ENCODE peak calls at places on chromosomes 4 and X, in five cellular contexts. A, V, Y, N and D are unnamed samples.

GRCh38 chr4:153426207-153426886 is 39.8 kb upstream of the TMEM131L start:
- DNase-seq in N (no peak), A (no peak), Y (no peak), V (no peak), D (peak)

GRCh38 chr4:76147454-76148141 is 599 bp downstream of the NUP54 start:
- DNase-seq in V (peak), Y (peak), A (peak), N (peak), D (peak)

GRCh38 chr4:123342498-123342897 is 54.1 kb upstream of the SPRY1 start:
- DNase-seq in Y (no peak), A (no peak), N (no peak), V (no peak), D (no peak)

GRCh38 chrX:45385767-45386166 is 185.1 kb upstream of the DIPK2B start:
- DNase-seq in V (no peak), A (no peak), Y (no peak), N (peak), D (no peak)

GRCh38 chr4:107939307-107939706 is 8.0 kb downstream of the CYP2U1 start:
- DNase-seq in N (peak), Y (no peak), A (no peak), V (no peak), D (peak)

GRCh38 chr4:181536196-181536746 is 706.9 kb upstream of the TENM3 start:
- DNase-seq in N (no peak), A (no peak), V (no peak), Y (no peak), D (no peak)

GRCh38 chr4:22884157-22884556 is 191.4 kb downstream of the GBA3 start:
- DNase-seq in N (no peak), A (no peak), Y (no peak), V (no peak), D (no peak)

GRCh38 chr4:186958951-186959350 is 235.3 kb upstream of the FAT1 start:
- DNase-seq in A (no peak), V (no peak), N (no peak), Y (no peak), D (no peak)

GRCh38 chr4:15702941-15703403 is at the start of gene BST1:
- DNase-seq in V (peak), A (peak), N (peak), Y (no peak), D (peak)

GRCh38 chrX:49309401-49309981 is 6.0 kb downstream of the GAGE10 start:
- DNase-seq in Y (no peak), A (no peak), N (no peak), V (peak), D (no peak)

GRCh38 chrX:115940888-115941332 is 229.6 kb upstream of the AGTR2 start:
- DNase-seq in V (no peak), N (peak), Y (no peak), A (no peak), D (no peak)

GRCh38 chrX:37926700-37927099 is 79.3 kb upstream of the DYNLT3 start:
- DNase-seq in V (no peak), N (peak), Y (peak), A (no peak), D (peak)

GRCh38 chr4:185504098-185505047 is 30.9 kb downstream of the PDLIM3 start:
- DNase-seq in A (peak), N (peak), V (no peak), Y (no peak), D (no peak)

GRCh38 chr4:26124753-26125236 is 196.0 kb upstream of the RBPJ start:
- DNase-seq in Y (no peak), A (no peak), N (peak), V (no peak), D (peak)

GRCh38 chr4:133402616-133403015 is 253.5 kb downstream of the PCDH10 start:
- DNase-seq in N (no peak), V (no peak), A (no peak), Y (no peak), D (peak)

GRCh38 chr4:176838611-176839411 is 46.1 kb upstream of the VEGFC start:
- DNase-seq in N (peak), Y (no peak), V (no peak), A (peak), D (no peak)

GRCh38 chrX:41723821-41724220 is at the start of gene GPR82:
- DNase-seq in A (no peak), N (no peak), Y (no peak), V (no peak), D (no peak)

GRCh38 chr4:25223770-25224375 is 10.0 kb upstream of the PI4K2B start:
- DNase-seq in V (no peak), N (no peak), Y (no peak), A (no peak), D (peak)

GRCh38 chrX:19599253-19599652 is 83.9 kb upstream of the MAP3K15 start:
- DNase-seq in N (no peak), V (no peak), A (no peak), Y (no peak), D (no peak)

GRCh38 chrX:43971966-43972961 is 926 bp downstream of the NDP start:
- DNase-seq in N (no peak), Y (no peak), V (no peak), A (no peak), D (peak)

GRCh38 chr4:8928074-8928473 is 56.4 kb upstream of the HMX1 start:
- DNase-seq in V (no peak), A (no peak), Y (no peak), N (no peak), D (no peak)

GRCh38 chr4:5086535-5086934 is 35.3 kb downstream of the STK32B start:
- DNase-seq in A (no peak), V (no peak), N (no peak), Y (no peak), D (no peak)

GRCh38 chrX:15366507-15367352 is 17.5 kb downstream of the VEGFD start:
- DNase-seq in N (no peak), A (no peak), Y (no peak), V (no peak), D (no peak)

GRCh38 chrX:40736170-40736505 is 796 bp upstream of the MED14 start:
- DNase-seq in V (peak), Y (no peak), A (no peak), N (no peak), D (no peak)

GRCh38 chrX:39309721-39310152 is 508.5 kb downstream of the MID1IP1 start:
- DNase-seq in A (no peak), Y (no peak), V (peak), N (no peak), D (no peak)

GRCh38 chr4:153488719-153489384 is 22.7 kb downstream of the TMEM131L start:
- DNase-seq in Y (no peak), N (peak), A (peak), V (no peak), D (no peak)

GRCh38 chr4:4880492-4880891 is 21.0 kb downstream of the MSX1 start:
- DNase-seq in Y (no peak), V (no peak), N (no peak), A (no peak), D (no peak)

GRCh38 chr4:80115368-80116181 is 42.5 kb upstream of the ANTXR2 start:
- DNase-seq in A (no peak), V (no peak), N (peak), Y (no peak), D (no peak)

GRCh38 chrX:112818114-112819012 is 22.3 kb downstream of the AMOT start:
- DNase-seq in Y (no peak), A (no peak), V (no peak), N (no peak), D (no peak)

GRCh38 chr4:84479663-84480062 is 19.4 kb downstream of the NKX6-1 start:
- DNase-seq in V (no peak), Y (no peak), N (peak), A (no peak), D (peak)

GRCh38 chr4:163554870-163555465 is 60.5 kb downstream of the TMA16 start:
- DNase-seq in V (no peak), Y (no peak), N (peak), A (no peak), D (no peak)

GRCh38 chr4:73662709-73663546 is 42.7 kb upstream of the RASSF6 start:
- DNase-seq in Y (peak), V (no peak), N (peak), A (no peak), D (peak)

GRCh38 chrX:21394792-21395191 is 20.6 kb downstream of the CNKSR2 start:
- DNase-seq in N (no peak), Y (no peak), V (no peak), A (no peak), D (no peak)

GRCh38 chrX:72029473-72030411 is 102.0 kb downstream of the RTL5 start:
- DNase-seq in A (no peak), Y (no peak), V (no peak), N (peak), D (peak)

GRCh38 chr4:5421416-5421815 is 286.9 kb downstream of the EVC2 start:
- DNase-seq in V (no peak), A (no peak), N (no peak), Y (no peak), D (no peak)

GRCh38 chrX:45719751-45720501 is 519.2 kb upstream of the DIPK2B start:
- DNase-seq in A (no peak), V (no peak), N (no peak), Y (no peak), D (no peak)

GRCh38 chr4:105088110-105088879 is 58.4 kb upstream of the TET2 start:
- DNase-seq in V (no peak), N (peak), A (no peak), Y (no peak), D (peak)

GRCh38 chr4:36303430-36304137 is 22.2 kb downstream of the DTHD1 start:
- DNase-seq in A (no peak), Y (no peak), N (no peak), V (no peak), D (no peak)

GRCh38 chr4:163237856-163238255 is 71.2 kb upstream of the NAF1 start:
- DNase-seq in V (no peak), Y (no peak), N (no peak), A (no peak), D (no peak)